ENCODE peak calls at places on chromosomes 4 and X, in six cellular contexts. One of them, this sample, is unnamed.

GRCh38 chrX:135411893-135412292 is 9.9 kb upstream of the SMIM10L2A start:
- DNase-seq in H1: no peak
- DNase-seq in HepG2: no peak
- DNase-seq in K562: no peak
- DNase-seq in A549: no peak
- DNase-seq in WTC11: no peak
- DNase-seq in this sample: no peak

GRCh38 chr4:3765271-3766206 is 646 bp upstream of the ADRA2C start:
- DNase-seq in HepG2: peak
- DNase-seq in H1: no peak
- DNase-seq in WTC11: peak
- DNase-seq in A549: peak
- DNase-seq in K562: peak
- DNase-seq in this sample: no peak

GRCh38 chr4:186132577-186133277 is 28.2 kb downstream of the FAM149A start:
- DNase-seq in H1: peak
- DNase-seq in A549: peak
- DNase-seq in HepG2: no peak
- DNase-seq in WTC11: peak
- DNase-seq in K562: peak
- DNase-seq in this sample: peak

GRCh38 chr4:85028910-85029309 is 62.4 kb upstream of the WDFY3 start:
- DNase-seq in WTC11: no peak
- DNase-seq in H1: no peak
- DNase-seq in HepG2: no peak
- DNase-seq in K562: peak
- DNase-seq in A549: no peak
- DNase-seq in this sample: no peak

GRCh38 chrX:23134171-23134570 is 134.4 kb downstream of the DDX53 start:
- DNase-seq in WTC11: no peak
- DNase-seq in K562: no peak
- DNase-seq in HepG2: no peak
- DNase-seq in H1: no peak
- DNase-seq in A549: no peak
- DNase-seq in this sample: no peak

GRCh38 chr4:152098365-152099060 is 337.7 kb upstream of the GATB start:
- DNase-seq in HepG2: no peak
- DNase-seq in WTC11: no peak
- DNase-seq in A549: no peak
- DNase-seq in K562: no peak
- DNase-seq in H1: no peak
- DNase-seq in this sample: no peak

GRCh38 chrX:68018248-68019203 is 414.8 kb downstream of the OPHN1 start:
- DNase-seq in WTC11: peak
- DNase-seq in H1: peak
- DNase-seq in HepG2: peak
- DNase-seq in K562: peak
- DNase-seq in A549: no peak
- DNase-seq in this sample: peak

GRCh38 chrX:68840256-68840655 is 11.4 kb downstream of the EFNB1 start:
- DNase-seq in A549: no peak
- DNase-seq in HepG2: no peak
- DNase-seq in K562: no peak
- DNase-seq in H1: no peak
- DNase-seq in WTC11: no peak
- DNase-seq in this sample: no peak

GRCh38 chrX:46686003-46686645 is 72.8 kb downstream of the SLC9A7 start:
- DNase-seq in HepG2: peak
- DNase-seq in A549: no peak
- DNase-seq in H1: no peak
- DNase-seq in K562: peak
- DNase-seq in WTC11: peak
- DNase-seq in this sample: peak

DNA sequence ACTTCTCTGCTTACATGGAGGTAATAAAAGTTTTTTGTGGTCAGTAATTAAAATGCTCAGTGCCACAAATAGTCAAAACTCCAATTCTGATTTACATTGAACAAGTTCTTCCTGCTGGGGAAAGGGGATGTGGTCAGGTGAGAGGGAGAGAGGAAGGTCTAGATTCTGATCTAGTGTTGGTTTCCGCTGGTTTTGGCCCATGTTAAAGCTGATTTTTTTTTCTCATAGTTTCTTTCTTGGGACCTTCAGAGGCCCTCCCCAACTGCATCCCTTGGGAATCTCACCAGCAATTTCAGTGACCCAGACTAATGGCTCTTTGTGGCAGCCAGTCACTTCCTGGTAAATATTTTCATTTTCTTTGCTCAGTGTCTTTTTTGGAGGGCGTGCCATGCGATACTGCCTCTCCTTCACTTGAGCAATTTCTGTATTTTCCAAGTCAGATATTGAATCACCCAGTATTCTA is 332.7 kb downstream of the RAPGEF2 start:
- DNase-seq in WTC11: no peak
- DNase-seq in HepG2: peak
- DNase-seq in H1: no peak
- DNase-seq in K562: no peak
- DNase-seq in A549: no peak
- DNase-seq in this sample: peak
- TF ChIP-seq JUN in WTC11: no peak
- TF ChIP-seq JUN in HepG2: no peak
- TF ChIP-seq JUN in H1: no peak
- TF ChIP-seq JUN in K562: no peak
- TF ChIP-seq JUN in A549: no peak
- TF ChIP-seq JUN in this sample: no peak

GRCh38 chrX:102658551-102658950 is 7.3 kb downstream of the GPRASP1 start:
- DNase-seq in K562: no peak
- DNase-seq in A549: no peak
- DNase-seq in HepG2: peak
- DNase-seq in WTC11: no peak
- DNase-seq in H1: no peak
- DNase-seq in this sample: no peak

GRCh38 chrX:102651968-102652744 is 873 bp downstream of the GPRASP1 start:
- DNase-seq in H1: no peak
- DNase-seq in A549: peak
- DNase-seq in HepG2: no peak
- DNase-seq in K562: no peak
- DNase-seq in WTC11: peak
- DNase-seq in this sample: peak

GRCh38 chrX:102651242-102651967 is at the start of gene GPRASP1:
- DNase-seq in HepG2: no peak
- DNase-seq in H1: no peak
- DNase-seq in K562: no peak
- DNase-seq in WTC11: peak
- DNase-seq in A549: no peak
- DNase-seq in this sample: peak

GRCh38 chrX:102650903-102651241 is 411 bp upstream of the GPRASP1 start:
- DNase-seq in WTC11: no peak
- DNase-seq in H1: no peak
- DNase-seq in A549: no peak
- DNase-seq in HepG2: no peak
- DNase-seq in K562: no peak
- DNase-seq in this sample: no peak

DNA sequence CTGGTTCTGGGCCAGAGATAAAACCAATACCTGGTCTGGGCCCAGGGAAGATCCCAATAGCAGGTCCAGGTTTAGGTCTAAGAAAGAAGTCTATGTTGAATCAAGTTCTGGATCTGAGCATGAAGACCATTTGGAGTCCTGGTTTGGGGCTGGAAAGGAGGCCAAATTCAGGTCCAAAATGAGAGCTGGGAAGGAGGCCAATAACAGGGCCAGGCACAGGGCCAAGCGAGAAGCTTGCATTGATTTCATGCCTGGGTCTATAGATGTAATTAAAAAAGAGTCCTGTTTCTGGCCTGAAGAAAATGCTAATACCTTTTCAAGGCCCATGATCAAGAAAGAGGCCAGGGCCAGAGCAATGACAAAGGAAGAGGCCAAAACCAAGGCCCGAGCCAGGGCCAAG is 3.4 kb downstream of the GPRASP1 start:
- DNase-seq in H1: no peak
- DNase-seq in A549: no peak
- DNase-seq in WTC11: no peak
- DNase-seq in HepG2: no peak
- DNase-seq in K562: no peak
- DNase-seq in this sample: no peak
- TF ChIP-seq JUN in H1: no peak
- TF ChIP-seq JUN in A549: no peak
- TF ChIP-seq JUN in WTC11: no peak
- TF ChIP-seq JUN in HepG2: no peak
- TF ChIP-seq JUN in K562: no peak
- TF ChIP-seq JUN in this sample: no peak

GRCh38 chr4:18616720-18617119 is 595.2 kb upstream of the LCORL start:
- DNase-seq in HepG2: no peak
- DNase-seq in K562: no peak
- DNase-seq in WTC11: no peak
- DNase-seq in H1: no peak
- DNase-seq in A549: no peak
- DNase-seq in this sample: no peak

GRCh38 chr4:18621186-18621585 is 599.6 kb upstream of the LCORL start:
- DNase-seq in H1: no peak
- DNase-seq in WTC11: no peak
- DNase-seq in K562: no peak
- DNase-seq in HepG2: no peak
- DNase-seq in A549: no peak
- DNase-seq in this sample: no peak
- TF ChIP-seq JUN in H1: no peak
- TF ChIP-seq JUN in WTC11: no peak
- TF ChIP-seq JUN in K562: no peak
- TF ChIP-seq JUN in HepG2: no peak
- TF ChIP-seq JUN in A549: no peak
- TF ChIP-seq JUN in this sample: no peak

GRCh38 chr4:184348311-184349233 is 125.8 kb downstream of the IRF2 start:
- DNase-seq in A549: no peak
- DNase-seq in HepG2: peak
- DNase-seq in K562: peak
- DNase-seq in WTC11: no peak
- DNase-seq in H1: no peak
- DNase-seq in this sample: no peak

GRCh38 chr4:184349283-184350039 is 124.9 kb downstream of the IRF2 start:
- DNase-seq in H1: no peak
- DNase-seq in K562: no peak
- DNase-seq in HepG2: no peak
- DNase-seq in A549: no peak
- DNase-seq in WTC11: no peak
- DNase-seq in this sample: no peak

GRCh38 chr4:184345573-184345922 is 127.9 kb upstream of the ENPP6 start:
- DNase-seq in K562: peak
- DNase-seq in WTC11: no peak
- DNase-seq in A549: no peak
- DNase-seq in H1: no peak
- DNase-seq in HepG2: no peak
- DNase-seq in this sample: no peak

GRCh38 chr4:184344899-184345572 is 127.4 kb upstream of the ENPP6 start:
- DNase-seq in H1: no peak
- DNase-seq in K562: no peak
- DNase-seq in A549: no peak
- DNase-seq in WTC11: no peak
- DNase-seq in HepG2: no peak
- DNase-seq in this sample: no peak

DNA sequence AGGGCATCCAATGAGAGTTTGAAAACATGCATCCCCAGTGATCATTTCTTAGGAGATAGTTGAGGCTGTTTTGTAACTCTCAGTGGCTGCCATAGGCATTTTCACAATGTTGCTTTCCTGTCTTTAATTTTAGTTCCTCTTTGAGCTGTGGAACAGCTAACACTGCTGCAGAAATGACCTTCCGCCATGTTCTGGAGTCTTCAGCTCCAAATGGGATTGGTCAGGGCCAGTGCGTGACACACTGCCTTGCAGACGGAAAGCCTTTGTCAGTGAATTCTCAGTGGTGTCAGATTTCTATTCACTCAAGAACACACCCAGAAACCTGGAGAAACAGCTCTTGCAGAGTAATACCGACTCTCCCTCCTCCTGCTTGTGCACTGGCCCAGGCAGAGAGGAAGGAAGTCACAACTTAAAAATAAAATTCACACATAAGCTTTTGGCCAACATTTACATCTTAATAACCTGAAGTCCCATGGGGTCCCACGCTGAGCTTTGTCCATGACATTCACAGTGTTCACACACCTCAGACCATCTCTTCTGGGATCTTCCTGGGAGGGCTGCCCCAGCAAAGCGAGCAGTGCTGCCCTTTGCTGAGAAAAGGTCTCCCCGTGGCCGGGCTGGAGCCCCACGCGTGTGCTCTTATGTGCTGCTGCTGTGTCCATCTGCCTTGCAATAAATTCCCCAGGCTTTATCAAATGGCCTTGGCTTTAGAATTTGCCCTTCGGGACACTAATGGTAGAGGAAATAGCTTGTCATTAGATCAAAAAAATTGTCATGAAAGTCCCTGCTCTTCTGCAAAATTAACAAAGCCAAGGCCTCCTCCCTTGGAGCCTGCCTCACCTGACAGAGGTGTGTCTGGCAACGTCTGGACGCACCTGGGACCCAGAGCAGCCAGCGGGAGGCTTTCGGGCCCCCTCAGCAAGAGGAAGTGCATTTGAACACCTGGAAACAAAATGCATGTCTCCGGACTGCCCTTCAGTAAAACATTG is 126.8 kb downstream of the IRF2 start:
- DNase-seq in H1: no peak
- DNase-seq in K562: peak
- DNase-seq in HepG2: no peak
- DNase-seq in A549: no peak
- DNase-seq in WTC11: peak
- DNase-seq in this sample: peak
- TF ChIP-seq JUN in H1: no peak
- TF ChIP-seq JUN in K562: no peak
- TF ChIP-seq JUN in HepG2: no peak
- TF ChIP-seq JUN in A549: no peak
- TF ChIP-seq JUN in WTC11: no peak
- TF ChIP-seq JUN in this sample: no peak

DNA sequence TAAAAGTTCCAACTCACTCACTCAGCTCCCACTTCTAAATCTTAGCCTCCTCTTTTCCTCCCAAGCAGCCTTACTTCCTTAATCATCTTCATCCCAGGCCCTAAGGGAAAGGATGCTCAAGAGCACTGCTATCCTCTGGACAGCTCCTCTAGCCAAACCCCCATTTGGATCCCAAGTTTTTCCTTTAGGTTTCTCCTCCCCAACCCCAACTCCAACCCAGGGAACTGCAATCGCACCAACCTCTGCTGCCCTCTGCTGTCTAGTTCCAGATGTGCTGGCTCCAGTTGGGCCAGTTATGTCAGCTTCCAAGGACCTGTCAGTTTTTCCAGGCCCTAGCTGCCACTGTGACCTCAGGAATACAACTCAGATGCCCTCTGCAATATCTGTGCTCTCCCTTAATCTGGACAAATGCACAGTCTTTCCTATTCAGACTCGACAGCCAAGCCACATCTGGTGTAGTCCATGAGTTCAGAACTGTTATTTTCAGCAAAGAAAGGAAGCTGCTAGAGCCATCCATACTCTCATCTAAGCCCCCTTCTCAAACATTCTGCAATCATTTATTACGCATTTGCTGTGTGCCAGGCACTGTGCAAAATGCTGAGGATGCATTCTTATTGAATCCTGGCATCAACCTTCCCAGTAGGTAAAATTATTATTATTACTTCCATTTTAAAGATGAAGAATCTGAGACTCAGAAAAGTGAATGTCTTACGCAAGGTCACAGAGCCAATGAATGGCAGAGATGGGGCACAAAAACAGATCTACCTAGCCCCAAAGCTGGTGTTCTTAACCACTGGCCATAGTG is 12.3 kb upstream of the XPNPEP2 start:
- DNase-seq in K562: peak
- DNase-seq in HepG2: peak
- DNase-seq in WTC11: peak
- DNase-seq in H1: peak
- DNase-seq in A549: peak
- DNase-seq in this sample: peak
- TF ChIP-seq JUN in K562: no peak
- TF ChIP-seq JUN in HepG2: no peak
- TF ChIP-seq JUN in WTC11: peak
- TF ChIP-seq JUN in H1: no peak
- TF ChIP-seq JUN in A549: no peak
- TF ChIP-seq JUN in this sample: no peak